ENCODE peak calls at places on chromosomes 2 and 18, in six cellular contexts. J is IMR-90, A is HCT116, I is mesenchymal stem cell, C is H9, W is hepatocyte. U is an unnamed sample.

GRCh38 chr2:144776766-144777165 is 256.8 kb upstream of the ZEB2 start:
- DNase-seq in A (no peak), I (no peak), J (peak), W (no peak), C (no peak), U (no peak)

GRCh38 chr2:168203762-168204693 is 43.4 kb downstream of the STK39 start:
- DNase-seq in J (no peak), A (no peak), W (no peak), C (peak), I (no peak), U (no peak)

GRCh38 chr2:160334028-160334729 is 134.1 kb upstream of the ITGB6 start:
- DNase-seq in W (no peak), I (peak), C (no peak), J (peak), A (no peak), U (no peak)

GRCh38 chr2:27323592-27324285 is 842 bp upstream of the MPV17 start:
- DNase-seq in J (no peak), A (no peak), W (no peak), C (no peak), I (no peak), U (no peak)

GRCh38 chr2:91442246-91442905 is 2750.9 kb downstream of the RPIA start:
- DNase-seq in I (no peak), C (peak), W (peak), J (no peak), A (no peak), U (peak)

GRCh38 chr2:236244256-236244655 is 19.9 kb downstream of the ASB18 start:
- DNase-seq in I (no peak), C (no peak), A (no peak), J (no peak), W (no peak), U (no peak)

GRCh38 chr2:158120102-158120501 is 18.4 kb downstream of the UPP2 start:
- DNase-seq in J (no peak), C (no peak), I (no peak), W (no peak), A (no peak), U (no peak)

GRCh38 chr18:79770826-79771225 is 26.9 kb upstream of the KCNG2 start:
- DNase-seq in A (no peak), C (no peak), W (no peak), I (no peak), J (no peak), U (no peak)

GRCh38 chr2:137190411-137191190 is 425.3 kb downstream of the THSD7B start:
- DNase-seq in J (no peak), A (no peak), I (no peak), C (no peak), W (no peak), U (peak)

GRCh38 chr2:46793423-46794416 is 121.9 kb downstream of the MCFD2 start:
- DNase-seq in A (no peak), W (peak), J (no peak), I (no peak), C (no peak), U (no peak)

GRCh38 chr2:103959174-103960125 is 894.5 kb upstream of the POU3F3 start:
- DNase-seq in C (peak), I (no peak), J (no peak), W (peak), A (no peak), U (peak)

GRCh38 chr18:43919565-43919964 is 642.3 kb upstream of the SYT4 start:
- DNase-seq in W (no peak), A (no peak), I (no peak), C (no peak), J (no peak), U (no peak)

GRCh38 chr2:25071962-25072361 is 30.1 kb downstream of the EFR3B start:
- DNase-seq in A (no peak), I (no peak), J (no peak), C (no peak), W (no peak), U (no peak)

GRCh38 chr2:51710222-51710621 is 678.3 kb upstream of the NRXN1 start:
- DNase-seq in W (peak), J (no peak), C (peak), A (peak), I (no peak), U (peak)

GRCh38 chr2:32399221-32399620 is 42.4 kb downstream of the BIRC6 start:
- DNase-seq in W (no peak), A (no peak), J (no peak), C (no peak), I (no peak), U (no peak)

GRCh38 chr18:9697121-9697520 is 11.0 kb upstream of the RAB31 start:
- DNase-seq in W (no peak), C (no peak), A (no peak), J (no peak), I (no peak), U (no peak)

GRCh38 chr18:24341361-24341760 is 56.3 kb downstream of the OSBPL1A start:
- DNase-seq in I (peak), W (no peak), C (no peak), J (peak), A (no peak), U (no peak)

GRCh38 chr2:20224716-20225293 is at the start of gene SDC1:
- DNase-seq in J (peak), W (peak), I (peak), A (no peak), C (peak), U (peak)

GRCh38 chr2:9238927-9239326 is 32.3 kb downstream of the ASAP2 start:
- DNase-seq in I (no peak), C (no peak), A (no peak), J (no peak), W (no peak), U (peak)

GRCh38 chr2:202780514-202781021 is 91.0 kb downstream of the ICA1L start:
- DNase-seq in I (peak), A (peak), C (no peak), J (peak), W (no peak), U (no peak)

GRCh38 chr2:215207791-215208367 is 69.5 kb upstream of the ABCA12 start:
- DNase-seq in C (no peak), J (no peak), W (no peak), I (no peak), A (no peak), U (no peak)

GRCh38 chr2:64677530-64677929 is 23.8 kb upstream of the SERTAD2 start:
- DNase-seq in J (no peak), A (no peak), C (no peak), W (no peak), I (no peak), U (no peak)

GRCh38 chr2:201618744-201619654 is 24.3 kb downstream of the TMEM237 start:
- DNase-seq in A (no peak), W (no peak), I (no peak), J (peak), C (peak), U (peak)

GRCh38 chr2:10059016-10059351 is 15.6 kb downstream of the KLF11 start:
- DNase-seq in C (no peak), W (no peak), J (no peak), I (no peak), A (no peak), U (no peak)

GRCh38 chr2:24082787-24083566 is 1.7 kb downstream of the TP53I3 start:
- DNase-seq in W (no peak), I (no peak), C (peak), A (no peak), J (no peak), U (no peak)

GRCh38 chr2:217907266-217907665 is 95.5 kb downstream of the TNS1 start:
- DNase-seq in W (no peak), J (no peak), A (no peak), C (no peak), I (no peak), U (no peak)

GRCh38 chr2:238573916-238574315 is 147.2 kb downstream of the ASB1 start:
- DNase-seq in J (no peak), C (no peak), A (no peak), W (no peak), I (no peak), U (no peak)

GRCh38 chr2:25618676-25619075 is 54.7 kb downstream of the DTNB start:
- DNase-seq in I (no peak), W (peak), C (no peak), A (peak), J (peak), U (no peak)

GRCh38 chr18:49608366-49608747 is 46.5 kb downstream of the LIPG start:
- DNase-seq in I (no peak), W (no peak), C (no peak), A (no peak), J (no peak), U (no peak)

GRCh38 chr2:100799701-100800100 is 20.2 kb upstream of the NPAS2 start:
- DNase-seq in I (no peak), C (no peak), W (no peak), J (no peak), A (no peak), U (no peak)

GRCh38 chr2:179712825-179713224 is 148.6 kb downstream of the ZNF385B start:
- DNase-seq in I (no peak), W (no peak), A (no peak), J (no peak), C (no peak), U (no peak)

GRCh38 chr2:167177196-167177595 is 288.9 kb downstream of the XIRP2 start:
- DNase-seq in C (no peak), A (no peak), I (peak), J (peak), W (no peak), U (no peak)

GRCh38 chr18:79567481-79568147 is 112.0 kb upstream of the CTDP1 start:
- DNase-seq in W (peak), I (peak), J (peak), A (no peak), C (peak), U (no peak)

GRCh38 chr18:49967914-49968313 is 154.6 kb upstream of the ACAA2 start:
- DNase-seq in W (no peak), J (no peak), A (no peak), C (no peak), I (no peak), U (no peak)

GRCh38 chr2:199471443-199472057 is 13.8 kb upstream of the SATB2 start:
- DNase-seq in J (peak), W (peak), I (peak), A (no peak), C (peak), U (peak)

DNA sequence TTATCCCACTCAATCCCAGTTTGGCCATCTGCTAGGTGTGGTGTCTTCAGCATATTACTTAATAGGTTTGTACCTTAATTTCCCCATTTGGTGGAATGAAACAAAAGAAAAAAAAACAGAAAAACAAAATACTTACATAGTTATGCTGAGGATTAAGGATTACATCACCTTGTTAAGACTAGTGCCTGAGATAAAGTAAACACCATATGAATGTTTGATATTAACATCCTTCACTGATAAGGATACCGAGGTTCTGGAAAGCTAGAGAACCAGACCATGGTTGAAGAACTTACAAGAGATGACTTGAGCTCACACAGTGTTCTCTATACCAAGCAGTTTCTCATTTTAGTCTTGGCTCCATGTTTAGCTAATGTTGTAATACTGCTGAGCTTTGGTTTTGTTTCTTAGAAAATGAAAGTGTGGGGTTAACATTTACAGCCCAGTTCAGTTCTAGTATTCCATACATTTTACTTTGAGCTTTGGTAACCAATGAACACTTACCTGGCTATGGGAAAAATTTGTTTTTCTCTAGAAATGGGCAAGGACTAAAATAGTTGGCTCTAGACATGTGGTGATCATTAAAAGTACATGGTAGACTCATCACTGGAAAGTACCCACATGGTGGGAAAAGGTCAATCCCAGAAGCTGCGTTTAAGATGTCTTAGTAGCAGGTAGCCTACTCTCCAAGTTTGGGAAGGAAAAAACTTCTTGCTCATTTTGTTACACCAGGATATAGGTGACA is 5.8 kb upstream of the GPD2 start:
- DNase-seq in A (no peak), W (no peak), J (peak), C (no peak), I (peak), U (no peak)
- H2AFZ ChIP-seq in A (peak), W (no peak), J (no peak), C (no peak), I (peak), U (peak)

GRCh38 chr2:209470-209869 is 54.4 kb downstream of the SH3YL1 start:
- DNase-seq in W (no peak), C (no peak), J (no peak), I (no peak), A (no peak), U (no peak)

GRCh38 chr2:210660-211059 is 53.2 kb downstream of the SH3YL1 start:
- DNase-seq in A (no peak), W (no peak), C (no peak), I (no peak), J (peak), U (no peak)

GRCh38 chr2:202945-203344 is 60.9 kb downstream of the SH3YL1 start:
- DNase-seq in A (no peak), C (no peak), I (no peak), J (no peak), W (no peak), U (no peak)

GRCh38 chr2:211486-212184 is 52.2 kb downstream of the SH3YL1 start:
- DNase-seq in I (no peak), J (no peak), A (no peak), C (no peak), W (no peak), U (no peak)

DNA sequence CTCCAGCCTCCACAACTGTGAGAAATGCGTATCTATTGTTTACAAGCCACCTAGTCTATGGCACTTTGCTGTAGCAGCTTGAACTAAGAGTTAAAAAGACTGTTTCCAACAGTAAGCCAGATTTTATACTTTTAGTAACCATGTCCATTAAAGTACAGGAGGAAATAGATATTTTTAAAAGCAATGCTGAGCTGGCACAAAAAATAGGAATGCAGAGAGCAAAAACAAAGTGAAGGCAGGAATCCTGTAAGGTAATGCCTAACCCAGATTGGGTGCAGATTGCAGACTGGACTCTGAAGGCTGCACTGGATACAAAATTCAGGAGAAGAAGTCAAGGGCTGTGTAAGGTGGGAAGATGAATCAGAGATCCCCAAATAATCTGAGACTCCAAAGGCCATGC is 55.5 kb downstream of the SH3YL1 start:
- DNase-seq in C (no peak), W (no peak), I (no peak), J (no peak), A (no peak), U (no peak)
- H2AFZ ChIP-seq in C (no peak), W (no peak), I (no peak), J (no peak), A (no peak), U (no peak)

GRCh38 chr2:128654404-128654803 is 335.7 kb upstream of the HS6ST1 start:
- DNase-seq in I (no peak), W (no peak), A (no peak), C (no peak), J (no peak), U (no peak)
- H2AFZ ChIP-seq in I (no peak), W (no peak), A (no peak), C (no peak), J (no peak), U (no peak)

GRCh38 chr2:37573406-37573805 is 98.0 kb downstream of the CDC42EP3 start:
- DNase-seq in C (no peak), I (no peak), W (no peak), J (peak), A (no peak), U (no peak)

GRCh38 chr2:37571571-37572136 is 99.8 kb downstream of the CDC42EP3 start:
- DNase-seq in I (no peak), J (no peak), W (no peak), C (no peak), A (no peak), U (no peak)

GRCh38 chr2:37576831-37577230 is 94.6 kb downstream of the CDC42EP3 start:
- DNase-seq in J (peak), A (no peak), I (no peak), W (no peak), C (no peak), U (no peak)

GRCh38 chr2:37575780-37576179 is 95.7 kb downstream of the CDC42EP3 start:
- DNase-seq in W (no peak), J (no peak), A (no peak), I (no peak), C (no peak), U (no peak)

GRCh38 chr2:37573818-37574388 is 97.5 kb downstream of the CDC42EP3 start:
- DNase-seq in J (peak), I (no peak), A (no peak), C (no peak), W (no peak), U (no peak)
- H2AFZ ChIP-seq in J (no peak), I (no peak), A (no peak), C (no peak), W (no peak), U (no peak)

GRCh38 chr2:224909885-224910517 is 132.3 kb downstream of the DOCK10 start:
- DNase-seq in A (no peak), I (peak), J (peak), C (no peak), W (peak), U (peak)
- H2AFZ ChIP-seq in A (no peak), I (no peak), J (no peak), C (no peak), W (no peak), U (no peak)

DNA sequence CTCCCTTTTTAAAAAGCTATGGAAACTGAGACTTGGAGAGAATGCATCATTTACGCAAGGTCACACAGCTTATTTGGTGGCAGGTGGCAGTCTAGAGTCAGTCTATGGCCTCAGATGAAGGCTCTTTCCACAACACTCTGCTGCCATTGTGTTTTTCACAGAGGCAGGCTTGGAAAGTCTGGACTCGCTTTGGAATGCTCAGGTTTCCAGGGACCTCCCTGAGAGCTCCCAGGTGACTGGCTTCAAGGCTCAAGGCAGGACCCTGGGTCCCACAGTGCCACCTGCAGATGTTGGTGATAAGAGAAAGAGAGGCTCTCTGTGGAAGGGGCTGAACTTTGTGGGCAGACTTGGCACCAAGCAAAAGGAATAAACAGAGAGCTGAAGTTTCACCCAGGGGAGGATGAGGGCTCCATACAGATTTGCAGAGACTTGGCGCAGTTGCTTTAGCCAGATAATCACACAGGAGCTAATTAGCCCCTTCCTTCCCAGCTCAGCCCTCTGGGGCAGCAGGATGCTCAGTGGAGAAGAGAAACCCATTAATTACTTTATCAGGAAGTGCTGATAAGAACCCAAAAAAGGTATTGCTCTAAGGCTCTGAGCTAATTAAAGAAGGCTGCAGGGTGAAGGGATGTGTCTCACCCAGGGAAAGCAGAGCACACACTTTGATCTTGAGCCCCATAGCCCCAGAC is 103.5 kb downstream of the LBH start:
- DNase-seq in A (no peak), W (no peak), I (no peak), C (peak), J (no peak), U (peak)
- H2AFZ ChIP-seq in A (no peak), W (no peak), I (no peak), C (no peak), J (peak), U (no peak)

DNA sequence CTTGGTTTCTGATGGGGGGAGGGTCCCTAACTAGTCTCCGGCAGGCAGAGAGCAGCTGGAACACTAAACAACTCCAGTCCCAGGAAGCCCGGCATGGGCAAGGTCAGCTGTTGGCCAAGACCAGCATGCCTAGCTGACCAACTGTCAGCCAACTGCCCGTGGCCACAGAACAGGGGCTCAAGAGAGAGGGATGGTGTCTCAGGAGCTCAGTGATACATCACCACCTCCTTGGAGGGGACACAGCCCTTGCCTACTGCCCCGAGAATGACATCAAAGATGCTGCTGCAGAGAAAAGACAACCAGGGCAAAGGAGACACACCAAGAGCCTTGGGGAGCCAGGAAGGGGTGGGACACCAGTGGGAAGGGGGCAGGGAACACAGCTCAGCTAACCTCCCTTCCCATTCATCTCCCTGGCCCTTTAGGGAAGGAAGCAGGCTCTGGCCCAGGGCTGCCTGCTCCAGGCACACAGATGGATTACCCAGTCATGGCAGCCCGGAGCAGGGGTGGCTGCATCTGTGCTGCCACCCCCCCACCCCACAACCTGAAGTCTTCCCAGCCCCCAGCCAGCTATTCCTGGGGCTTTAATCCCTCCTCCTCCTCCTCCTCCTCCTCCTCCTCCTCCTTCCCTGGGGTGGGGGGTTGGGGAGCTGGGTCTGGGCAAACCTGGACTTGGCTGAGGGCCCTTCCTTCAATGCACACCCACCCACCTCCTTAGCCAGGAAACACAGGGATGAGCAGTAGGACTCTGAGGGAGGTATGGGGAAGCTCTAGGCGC is 1.9 kb downstream of the BIN1 start:
- DNase-seq in A (no peak), W (peak), J (no peak), C (peak), I (peak), U (peak)
- H2AFZ ChIP-seq in A (no peak), W (peak), J (peak), C (no peak), I (no peak), U (peak)

U was measured in SK-N-SH.